ENCODE peak calls at places on chromosomes 4 and X, in eight cellular contexts. I is IMR-90; E is stimulated activated CD4-positive, alpha-beta T cell treated with anti-CD3 and anti-CD28 coated beads, Interleukin-12 subunit alpha, Interleukin-12 subunit beta, amount 100 ng/mL, for 48 hours; Z is HEK293T; Y is SHP77; N is NCI-H1417; J is hippocampal formation; O is LHCN-M2. S is an unnamed sample.

GRCh38 chr4:113781439-113782040 is 20.0 kb upstream of the CAMK2D start:
- DNase-seq in I (peak), O (peak), Y (no peak), N (no peak), E (no peak), Z (peak), J (no peak), S (peak)

GRCh38 chrX:68416592-68416991 is 16.7 kb downstream of the OPHN1 start:
- DNase-seq in Z (no peak), J (no peak), Y (no peak), I (no peak), N (no peak), E (no peak), O (peak), S (no peak)

GRCh38 chrX:40037367-40037766 is 60.4 kb downstream of the BCOR start:
- DNase-seq in E (no peak), O (no peak), I (no peak), N (no peak), Z (no peak), J (no peak), Y (no peak), S (no peak)

GRCh38 chrX:11143931-11144678 is 33.0 kb downstream of the HCCS start:
- DNase-seq in O (peak), N (peak), Y (peak), I (peak), E (peak), J (peak), Z (peak), S (peak)

GRCh38 chrX:45771114-45771513 is 570.4 kb upstream of the DIPK2B start:
- DNase-seq in Y (no peak), I (peak), E (no peak), J (no peak), O (peak), N (no peak), Z (peak), S (peak)

GRCh38 chr4:171846232-171846631 is 33.0 kb downstream of the GALNTL6 start:
- DNase-seq in Z (peak), O (peak), E (no peak), N (peak), Y (peak), I (no peak), J (no peak), S (no peak)

GRCh38 chr4:5945936-5946335 is 53.0 kb upstream of the CRMP1 start:
- DNase-seq in O (no peak), E (no peak), Z (no peak), J (no peak), I (no peak), N (no peak), Y (no peak), S (no peak)

GRCh38 chr4:966266-967112 is 6.9 kb downstream of the DGKQ start:
- DNase-seq in O (no peak), Y (no peak), J (no peak), I (no peak), E (no peak), Z (no peak), N (no peak), S (no peak)

GRCh38 chrX:153642313-153642654 is 4.7 kb upstream of the DUSP9 start:
- DNase-seq in Y (no peak), J (no peak), N (no peak), E (no peak), Z (peak), I (no peak), O (no peak), S (no peak)

GRCh38 chr4:55386073-55386472 is 9.7 kb upstream of the TMEM165 start:
- DNase-seq in J (no peak), Z (peak), N (no peak), E (no peak), Y (no peak), I (peak), O (no peak), S (peak)

GRCh38 chrX:41931591-41931990 is 8.2 kb upstream of the CASK start:
- DNase-seq in J (no peak), I (no peak), Z (no peak), N (no peak), O (no peak), Y (no peak), E (no peak), S (no peak)

GRCh38 chrX:71105638-71106037 is 902 bp downstream of the CXorf65 start:
- DNase-seq in J (no peak), N (no peak), E (no peak), I (no peak), O (no peak), Y (no peak), Z (no peak), S (no peak)

GRCh38 chr4:110107868-110108267 is 90.5 kb downstream of the ELOVL6 start:
- DNase-seq in J (no peak), N (no peak), Y (no peak), Z (no peak), O (peak), I (no peak), E (no peak), S (no peak)

GRCh38 chrX:154298312-154298711 is 2.7 kb downstream of the TKTL1 start:
- DNase-seq in O (no peak), E (no peak), Z (no peak), I (no peak), N (no peak), J (no peak), Y (no peak), S (no peak)

GRCh38 chr4:76559236-76560071 is 124.4 kb downstream of the SHROOM3 start:
- DNase-seq in E (no peak), O (no peak), J (no peak), Y (no peak), I (no peak), N (no peak), Z (no peak), S (no peak)

GRCh38 chr4:121989715-121990114 is 37.9 kb upstream of the TRPC3 start:
- DNase-seq in O (peak), E (no peak), Z (peak), Y (no peak), J (no peak), N (no peak), I (peak), S (peak)

GRCh38 chr4:118749347-118749988 is 64.3 kb downstream of the METTL14 start:
- DNase-seq in O (no peak), Z (no peak), J (no peak), I (no peak), E (no peak), Y (no peak), N (peak), S (no peak)

GRCh38 chr4:131430302-131430701 is 1718.8 kb upstream of the PCDH10 start:
- DNase-seq in E (no peak), Z (no peak), Y (no peak), J (no peak), N (no peak), I (no peak), O (no peak), S (no peak)

GRCh38 chr4:139171878-139172691 is 4.9 kb downstream of the ELF2 start:
- DNase-seq in O (peak), J (no peak), Z (no peak), Y (no peak), N (no peak), E (no peak), I (peak), S (peak)

GRCh38 chr4:3301450-3302163 is 8.8 kb downstream of the RGS12 start:
- DNase-seq in E (no peak), J (no peak), I (no peak), O (no peak), N (no peak), Z (no peak), Y (no peak), S (no peak)

GRCh38 chrX:148069759-148070503 is 88.8 kb downstream of the FMR1NB start:
- DNase-seq in Z (no peak), E (no peak), J (no peak), O (no peak), Y (no peak), N (no peak), I (no peak), S (no peak)

GRCh38 chrX:82585868-82586267 is 922.2 kb upstream of the POU3F4 start:
- DNase-seq in Z (no peak), J (no peak), I (no peak), Y (no peak), N (no peak), E (no peak), O (peak), S (no peak)

GRCh38 chrX:145715641-145716138 is 101.9 kb upstream of the SLITRK2 start:
- DNase-seq in N (no peak), E (no peak), J (no peak), Y (no peak), O (no peak), Z (no peak), I (no peak), S (no peak)

GRCh38 chrX:39629001-39629400 is 468.8 kb downstream of the BCOR start:
- DNase-seq in Z (no peak), J (no peak), N (no peak), E (no peak), I (no peak), Y (no peak), O (no peak), S (no peak)

GRCh38 chr4:165621983-165622382 is 243.2 kb downstream of the CPE start:
- DNase-seq in E (no peak), I (no peak), N (no peak), Z (no peak), J (no peak), Y (no peak), O (no peak), S (no peak)

S was measured in RPMI7951.